ENCODE peak calls at places on chromosomes 16 and 17, in eight cellular contexts. U is iris pigment epithelial cell; L is stimulated activated CD8-positive, alpha-beta memory T cell treated with anti-CD3 and anti-CD28 coated beads, Interleukin-4, amount 100 ng/mL, for 1 hour; B is neuronal stem cell; Z is pons; A is NCI-H1417; O is foreskin fibroblast; F is stimulated activated CD4-positive, alpha-beta T cell treated with anti-CD3 and anti-CD28 coated beads, Interleukin-1b, Interleukin-23, amount 100 ng/mL, for 48 hours. Y is an unnamed sample.

GRCh38 chr17:60671482-60671881 is 6.2 kb upstream of the BCAS3 start:
- DNase-seq in U (peak; percentile 20), L (no peak), B (no peak), Z (no peak), A (no peak), O (peak; percentile 56), F (no peak), Y (no peak)

GRCh38 chr16:87436225-87437172 is 44.4 kb downstream of the MAP1LC3B start:
- DNase-seq in U (peak; percentile 59), L (no peak), B (no peak), Z (no peak), A (no peak), O (peak; percentile 83), F (peak; percentile 57), Y (no peak)

GRCh38 chr17:54662978-54663876 is 237.4 kb upstream of the TOM1L1 start:
- DNase-seq in U (no peak), L (no peak), B (no peak), Z (no peak), A (no peak), O (no peak), F (no peak), Y (no peak)

GRCh38 chr16:50173318-50173717 is 20.2 kb downstream of the TENT4B start:
- DNase-seq in U (no peak), L (no peak), B (no peak), Z (no peak), A (no peak), O (no peak), F (no peak), Y (no peak)

GRCh38 chr17:47692895-47693666 is 880 bp upstream of the TBKBP1 start:
- DNase-seq in U (no peak), L (no peak), B (no peak), Z (no peak), A (peak; percentile 72), O (peak; percentile 54), F (no peak), Y (no peak)

GRCh38 chr16:29148867-29149272 is 164.0 kb downstream of the LAT start:
- DNase-seq in U (no peak), L (peak; percentile 34), B (no peak), Z (peak; percentile 17), A (no peak), O (no peak), F (peak; percentile 45), Y (no peak)

GRCh38 chr16:75092777-75093176 is 23.8 kb downstream of the LDHD start:
- DNase-seq in U (no peak), L (no peak), B (no peak), Z (no peak), A (no peak), O (no peak), F (no peak), Y (no peak)

GRCh38 chr17:82775033-82775823 is 23.4 kb downstream of the TBCD start:
- DNase-seq in U (peak; percentile 34), L (no peak), B (peak; percentile 43), Z (no peak), A (peak; percentile 44), O (peak; percentile 71), F (peak; percentile 16), Y (no peak)

GRCh38 chr17:58336456-58337094 is 8.0 kb upstream of the TSPOAP1 start:
- DNase-seq in U (no peak), L (no peak), B (no peak), Z (no peak), A (no peak), O (peak; percentile 59), F (no peak), Y (no peak)

GRCh38 chr17:19513897-19514488 is 19.7 kb upstream of the SLC47A1 start:
- DNase-seq in U (peak; percentile 58), L (peak; percentile 14), B (peak; percentile 65), Z (peak; percentile 78), A (peak; percentile 73), O (peak; percentile 84), F (peak; percentile 58), Y (no peak)

GRCh38 chr16:740764-741505 is at the start of gene CIAO3:
- DNase-seq in U (peak; percentile 91), L (peak; percentile 89), B (peak; percentile 91), Z (peak; percentile 58), A (peak; percentile 91), O (peak; percentile 96), F (peak; percentile 94), Y (peak; percentile 60)

GRCh38 chr16:64910351-64910750 is 211.5 kb downstream of the CDH11 start:
- DNase-seq in U (peak; percentile 61), L (no peak), B (no peak), Z (peak; percentile 11), A (no peak), O (peak; percentile 59), F (no peak), Y (peak; percentile 96)

GRCh38 chr17:77727216-77727615 is 231.3 kb upstream of the TNRC6C start:
- DNase-seq in U (no peak), L (no peak), B (no peak), Z (no peak), A (no peak), O (no peak), F (no peak), Y (no peak)

GRCh38 chr17:45677770-45678169 is 106.3 kb upstream of the CRHR1 start:
- DNase-seq in U (peak; percentile 8), L (no peak), B (no peak), Z (no peak), A (no peak), O (peak; percentile 33), F (no peak), Y (no peak)

GRCh38 chr16:49788936-49789335 is 67.0 kb downstream of the ZNF423 start:
- DNase-seq in U (no peak), L (no peak), B (no peak), Z (no peak), A (no peak), O (peak; percentile 10), F (no peak), Y (no peak)

GRCh38 chr16:2692948-2693651 is 10.8 kb downstream of the KCTD5 start:
- DNase-seq in U (peak; percentile 35), L (no peak), B (no peak), Z (peak; percentile 85), A (no peak), O (peak; percentile 46), F (no peak), Y (no peak)

GRCh38 chr16:2027024-2028010 is 615 bp downstream of the NHERF2 start:
- DNase-seq in U (peak; percentile 42), L (no peak), B (no peak), Z (no peak), A (peak; percentile 51), O (peak; percentile 63), F (no peak), Y (no peak)

Y was measured in brain pericyte.